ENCODE peak calls at places on chromosomes 12 and 14, in six cellular contexts. V is K562, Q is A549, T is cardiac muscle cell, S is Panc1, G is esophagus muscularis mucosa. N is an unnamed sample.

GRCh38 chr12:57628280-57629191 is 4.5 kb downstream of the B4GALNT1 start:
- DNase-seq in S (no peak), T (no peak), V (no peak), G (no peak), Q (no peak), N (no peak)

GRCh38 chr14:101820283-101820798 is 58.8 kb downstream of the PPP2R5C start:
- DNase-seq in T (no peak), V (no peak), S (no peak), G (no peak), Q (no peak), N (no peak)

GRCh38 chr12:96220902-96221301 is 26.7 kb downstream of the ELK3 start:
- DNase-seq in S (no peak), Q (no peak), G (no peak), T (peak; percentile 35), V (no peak), N (no peak)

GRCh38 chr14:39268393-39268792 is 34.7 kb downstream of the MIA2 start:
- DNase-seq in S (no peak), V (no peak), T (peak; percentile 37), G (no peak), Q (no peak), N (no peak)

GRCh38 chr14:52033131-52033642 is 35.7 kb downstream of the NID2 start:
- DNase-seq in G (peak; percentile 57), T (no peak), Q (no peak), V (no peak), S (no peak), N (no peak)

GRCh38 chr14:100193417-100194357 is 34.2 kb upstream of the DEGS2 start:
- DNase-seq in Q (no peak), S (no peak), T (no peak), G (no peak), V (peak; percentile 54), N (peak; percentile 43)

GRCh38 chr12:70691018-70691672 is 53.9 kb upstream of the PTPRB start:
- DNase-seq in T (no peak), G (no peak), Q (no peak), S (no peak), V (no peak), N (no peak)

GRCh38 chr12:27163894-27164293 is 80.2 kb upstream of the STK38L start:
- DNase-seq in Q (no peak), T (no peak), S (no peak), G (no peak), V (no peak), N (no peak)

GRCh38 chr12:112239020-112239419 is 113.7 kb downstream of the TRAFD1 start:
- DNase-seq in Q (no peak), V (no peak), T (no peak), G (no peak), S (no peak), N (no peak)

GRCh38 chr14:21026251-21026987 is 1.6 kb upstream of the NDRG2 start:
- DNase-seq in V (no peak), Q (no peak), S (no peak), G (no peak), T (no peak), N (no peak)

GRCh38 chr14:30131698-30132097 is 204.1 kb upstream of the PRKD1 start:
- DNase-seq in S (no peak), Q (no peak), T (no peak), V (no peak), G (no peak), N (no peak)

GRCh38 chr12:14846878-14847580 is 3.7 kb upstream of the ART4 start:
- DNase-seq in Q (no peak), S (no peak), G (no peak), T (no peak), V (no peak), N (peak; percentile 14)

GRCh38 chr12:14845350-14845750 is 2.0 kb upstream of the ART4 start:
- DNase-seq in S (no peak), G (no peak), V (peak; percentile 26), Q (peak; percentile 58), T (peak; percentile 76), N (peak; percentile 39)

GRCh38 chr12:14843425-14843887 is at the start of gene ART4:
- DNase-seq in G (no peak), Q (no peak), T (no peak), S (no peak), V (peak; percentile 15), N (peak; percentile 32)

GRCh38 chr12:14849664-14850063 is 6.3 kb upstream of the ART4 start:
- DNase-seq in Q (no peak), S (no peak), V (no peak), G (no peak), T (no peak), N (no peak)

GRCh38 chr12:14846042-14846587 is 2.8 kb upstream of the ART4 start:
- DNase-seq in T (no peak), G (no peak), Q (no peak), V (no peak), S (no peak), N (no peak)
- TF ChIP-seq CTCF in T (peak; percentile 16), G (no peak), Q (no peak), V (no peak), S (no peak), N (no peak)

GRCh38 chr12:106984588-106985137 is 2.3 kb downstream of the MTERF2 start:
- DNase-seq in V (no peak), G (no peak), T (no peak), S (no peak), Q (no peak), N (no peak)

GRCh38 chr12:106987846-106988245 is 900 bp upstream of the MTERF2 start:
- DNase-seq in Q (no peak), S (no peak), G (no peak), V (no peak), T (no peak), N (no peak)

GRCh38 chr12:106985479-106985878 is 1.5 kb downstream of the MTERF2 start:
- DNase-seq in V (no peak), Q (no peak), S (no peak), T (no peak), G (no peak), N (peak; percentile 42)

GRCh38 chr12:106986625-106987389 is at the start of gene MTERF2:
- DNase-seq in G (peak; percentile 99), S (peak; percentile 32), T (peak; percentile 96), Q (peak; percentile 96), V (peak; percentile 98), N (peak; percentile 96)

DNA sequence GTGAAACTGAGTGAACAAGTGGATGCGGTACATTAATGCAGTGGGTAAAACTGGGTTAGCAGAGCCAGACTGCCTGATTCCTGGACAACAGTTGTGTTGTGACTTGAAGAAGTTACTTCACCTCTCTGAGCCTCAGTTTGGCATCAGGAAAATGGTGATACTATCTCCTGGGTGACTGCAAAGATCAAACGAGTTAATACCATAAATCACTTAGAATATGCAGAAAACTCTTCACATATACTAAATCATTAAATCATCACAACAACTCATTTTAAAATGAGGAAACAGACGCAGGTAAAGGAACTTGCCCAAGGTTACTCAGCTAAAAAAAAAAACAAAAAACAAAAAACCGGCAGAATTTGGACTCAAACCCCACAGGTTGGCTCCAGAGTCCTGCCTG is 811 bp downstream of the MTERF2 start:
- DNase-seq in Q (no peak), V (no peak), G (no peak), T (no peak), S (no peak), N (no peak)
- H3K27ac ChIP-seq in Q (peak overlapping the region; percentile 93), V (peak overlapping the region; percentile 85), G (peak overlapping the region; percentile 85), T (peak overlapping the region; percentile 83), S (peak overlapping the region; percentile 75), N (peak overlapping the region; percentile 92)

GRCh38 chr14:61106627-61107147 is 125.6 kb downstream of the SLC38A6 start:
- DNase-seq in Q (no peak), T (no peak), S (no peak), G (peak; percentile 72), V (no peak), N (no peak)
- TF ChIP-seq CTCF in Q (peak; percentile 19), T (peak; percentile 40), S (no peak), G (no peak), V (peak; percentile 6), N (no peak)

GRCh38 chr14:22852940-22853767 is 16.8 kb downstream of the MMP14 start:
- DNase-seq in S (no peak), T (peak; percentile 84), Q (peak; percentile 70), G (peak; percentile 99), V (peak; percentile 85), N (peak; percentile 99)

GRCh38 chr14:22849212-22849819 is 12.9 kb downstream of the MMP14 start:
- DNase-seq in S (no peak), V (no peak), G (no peak), Q (no peak), T (no peak), N (no peak)

GRCh38 chr14:22850944-22851790 is 14.8 kb downstream of the MMP14 start:
- DNase-seq in G (peak; percentile 96), Q (no peak), V (no peak), T (no peak), S (no peak), N (peak; percentile 85)

GRCh38 chr14:22854963-22855724 is 16.4 kb upstream of the LRP10 start:
- DNase-seq in S (no peak), V (no peak), T (no peak), Q (no peak), G (no peak), N (no peak)

DNA sequence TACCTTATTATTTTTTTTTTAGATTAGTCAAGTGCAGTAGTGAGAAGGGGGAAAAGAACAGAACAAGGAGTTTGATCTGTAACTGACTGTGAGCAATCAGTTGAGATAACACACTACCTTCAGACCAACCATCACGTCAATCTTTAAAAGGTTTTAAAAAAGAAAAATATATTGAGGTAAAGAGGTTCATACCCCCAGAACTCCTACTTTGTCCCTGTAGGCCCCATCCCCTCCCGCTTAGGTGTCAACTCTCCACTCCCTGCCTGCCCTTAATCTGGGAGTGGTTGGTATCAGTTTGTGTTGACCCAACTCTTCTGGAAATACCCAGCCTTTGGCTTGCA is 16.2 kb downstream of the MMP14 start:
- DNase-seq in G (no peak), Q (no peak), S (no peak), T (no peak), V (no peak), N (no peak)
- H3K27ac ChIP-seq in G (peak overlapping the region; percentile 86), Q (peak overlapping the region; percentile 98), S (no peak overlapping the region), T (no peak overlapping the region), V (no peak overlapping the region), N (no peak overlapping the region)